ENCODE peak calls at places on chromosomes 12 and 14, in four cellular contexts. V, Q, K and X are unnamed samples.

GRCh38 chr14:99174081-99174851 is 97.7 kb downstream of the BCL11B start:
- DNase-seq in V (no peak), Q (no peak), K (no peak), X (no peak)

GRCh38 chr12:52870361-52871290 is 21.8 kb upstream of the KRT78 start:
- DNase-seq in V (no peak), Q (peak), K (no peak), X (peak)

GRCh38 chr12:108939594-108939993 is 59.7 kb downstream of the DAO start:
- DNase-seq in V (no peak), Q (peak), K (peak), X (no peak)

GRCh38 chr12:6758511-6758910 is 5.6 kb upstream of the MLF2 start:
- DNase-seq in V (no peak), Q (no peak), K (no peak), X (no peak)

GRCh38 chr12:31228811-31229792 is 96.8 kb downstream of the SINHCAF start:
- DNase-seq in V (no peak), Q (no peak), K (no peak), X (no peak)

GRCh38 chr12:104742551-104742961 is 215.5 kb downstream of the SLC41A2 start:
- DNase-seq in V (no peak), Q (no peak), K (no peak), X (no peak)

GRCh38 chr12:42679402-42679801 is 89.9 kb upstream of the PRICKLE1 start:
- DNase-seq in V (no peak), Q (no peak), K (no peak), X (no peak)

GRCh38 chr12:109998904-109999648 is at the start of gene ANKRD13A:
- DNase-seq in V (peak), Q (peak), K (peak), X (peak)

GRCh38 chr12:104600790-104601739 is 144.3 kb downstream of the CHST11 start:
- DNase-seq in V (no peak), Q (peak), K (no peak), X (no peak)

GRCh38 chr14:39114073-39114838 is at the start of gene GEMIN2:
- DNase-seq in V (peak), Q (peak), K (peak), X (peak)

GRCh38 chr14:99472937-99473336 is 7.7 kb downstream of the SETD3 start:
- DNase-seq in V (no peak), Q (no peak), K (no peak), X (no peak)

GRCh38 chr14:52020315-52020714 is 31.0 kb downstream of the RTRAF start:
- DNase-seq in V (no peak), Q (no peak), K (no peak), X (no peak)

GRCh38 chr14:76640923-76641395 is 120.3 kb upstream of the VASH1 start:
- DNase-seq in V (no peak), Q (no peak), K (no peak), X (no peak)

GRCh38 chr12:93818488-93819047 is 141.4 kb downstream of the CRADD start:
- DNase-seq in V (no peak), Q (peak), K (no peak), X (peak)

GRCh38 chr12:93812616-93813015 is 135.4 kb downstream of the CRADD start:
- DNase-seq in V (no peak), Q (no peak), K (no peak), X (no peak)

GRCh38 chr12:93808169-93808899 is 131.2 kb downstream of the CRADD start:
- DNase-seq in V (no peak), Q (no peak), K (no peak), X (no peak)

GRCh38 chr12:93813972-93814821 is 137.0 kb downstream of the CRADD start:
- DNase-seq in V (peak), Q (no peak), K (no peak), X (peak)

DNA sequence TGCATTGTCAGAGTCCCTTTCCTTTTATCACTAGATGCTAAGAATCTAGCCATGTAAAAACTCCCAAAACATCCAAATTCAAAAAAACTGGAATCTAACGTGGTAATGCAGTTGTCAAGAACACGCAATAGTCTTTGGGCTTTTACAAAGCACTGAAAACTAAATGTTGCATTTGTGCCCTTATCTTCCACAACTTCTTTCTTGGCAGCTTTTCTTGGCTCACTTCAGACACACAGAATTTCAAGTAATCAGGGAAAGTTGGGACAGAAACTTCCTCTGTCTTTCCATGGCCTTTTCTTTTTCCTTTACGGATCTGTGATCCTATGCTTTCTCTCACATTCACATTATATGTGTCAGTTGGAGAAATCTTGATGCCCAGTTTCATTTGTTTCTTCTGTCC is 136.0 kb downstream of the CRADD start:
- DNase-seq in V (no peak), Q (no peak), K (no peak), X (no peak)
- TF ChIP-seq POLR2A in V (no peak), Q (no peak), K (no peak), X (no peak)

GRCh38 chr14:92793709-92794546 is at the start of gene GOLGA5:
- DNase-seq in V (peak), Q (peak), K (peak), X (peak)
- TF ChIP-seq POLR2A in V (peak), Q (peak), K (no peak), X (peak)

GRCh38 chr14:68937790-68938514 is 41.1 kb downstream of the ACTN1 start:
- DNase-seq in V (peak), Q (no peak), K (no peak), X (peak)
- TF ChIP-seq POLR2A in V (no peak), Q (no peak), K (no peak), X (no peak)

DNA sequence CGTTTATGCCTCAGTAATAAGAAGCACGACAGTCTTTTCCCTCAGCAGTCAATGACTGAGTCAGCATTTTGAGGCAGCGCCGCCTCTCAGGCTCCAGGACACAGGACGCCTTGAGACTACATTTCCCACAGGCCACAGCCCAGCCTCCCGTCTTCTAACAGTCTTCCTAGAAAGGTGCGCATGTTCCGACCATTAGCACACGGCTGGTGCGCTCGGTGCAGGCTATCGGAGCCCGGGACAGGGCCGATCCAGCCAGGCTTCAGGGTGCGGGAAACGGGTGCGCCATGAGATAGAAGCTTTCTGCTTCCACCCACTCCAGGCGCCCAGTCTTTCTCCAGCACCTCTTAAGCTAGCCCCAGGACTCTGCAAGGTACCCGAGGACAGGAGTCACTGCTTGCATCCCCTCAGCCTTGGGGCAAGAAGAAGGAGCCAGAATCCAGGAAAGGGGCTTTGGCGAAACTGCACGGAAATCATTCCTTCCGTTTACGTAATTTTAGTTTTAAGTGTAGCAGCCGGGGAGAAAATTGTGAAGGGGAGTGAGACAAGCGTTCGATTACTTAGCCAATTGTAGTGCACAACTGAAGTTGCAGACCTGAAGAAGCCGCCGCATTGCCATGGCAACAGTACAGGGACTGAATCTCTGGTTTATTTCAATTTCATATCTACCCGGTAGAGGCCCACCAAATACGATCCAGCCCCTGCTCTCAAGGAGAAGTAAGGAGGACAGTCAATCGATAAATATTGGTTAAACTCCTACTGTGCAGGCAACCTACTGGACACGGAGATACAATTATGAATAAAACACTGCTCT is 53.9 kb downstream of the ZNF641 start:
- DNase-seq in V (peak), Q (peak), K (no peak), X (peak)
- TF ChIP-seq POLR2A in V (no peak), Q (no peak), K (no peak), X (peak)

DNA sequence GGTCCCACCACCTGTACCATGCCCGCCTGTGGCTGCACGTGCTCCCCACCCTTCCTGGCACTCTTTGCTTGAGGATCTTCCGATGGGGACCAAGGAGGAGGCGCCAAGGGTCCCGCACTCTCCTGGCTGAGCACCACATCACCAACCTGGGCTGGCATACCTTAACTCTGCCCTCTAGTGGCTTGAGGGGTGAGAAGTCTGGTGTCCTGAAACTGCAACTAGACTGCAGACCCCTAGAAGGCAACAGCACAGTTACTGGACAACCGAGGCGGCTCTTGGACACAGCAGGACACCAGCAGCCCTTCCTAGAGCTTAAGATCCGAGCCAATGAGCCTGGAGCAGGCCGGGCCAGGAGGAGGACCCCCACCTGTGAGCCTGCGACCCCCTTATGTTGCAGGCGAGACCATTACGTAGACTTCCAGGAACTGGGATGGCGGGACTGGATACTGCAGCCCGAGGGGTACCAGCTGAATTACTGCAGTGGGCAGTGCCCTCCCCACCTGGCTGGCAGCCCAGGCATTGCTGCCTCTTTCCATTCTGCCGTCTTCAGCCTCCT is 1.1 kb downstream of the INHBE start:
- DNase-seq in V (no peak), Q (peak), K (no peak), X (no peak)
- TF ChIP-seq POLR2A in V (no peak), Q (no peak), K (no peak), X (no peak)

GRCh38 chr14:94752575-94752974 is 17.3 kb downstream of the GSC start:
- DNase-seq in V (no peak), Q (no peak), K (no peak), X (no peak)
- TF ChIP-seq POLR2A in V (no peak), Q (no peak), K (no peak), X (no peak)

DNA sequence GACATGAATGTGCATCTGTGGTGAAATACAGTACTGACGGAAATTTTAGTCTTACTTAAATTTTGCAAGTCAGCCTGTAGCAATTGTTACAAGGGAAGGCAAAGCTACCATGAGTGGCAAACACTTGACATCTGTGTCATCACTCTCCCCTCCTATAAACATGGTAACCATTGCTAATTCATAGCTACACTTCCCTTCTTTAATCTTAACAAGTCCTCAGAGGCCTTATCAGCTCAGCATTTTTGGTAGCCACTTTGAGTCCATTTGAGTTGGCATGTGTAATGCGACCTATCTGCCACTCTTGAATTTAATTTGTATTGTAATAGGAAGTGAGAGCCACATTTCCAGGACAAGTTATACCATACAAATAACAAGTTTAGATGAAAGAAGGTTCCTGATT is 218.1 kb downstream of the RMST start:
- DNase-seq in V (no peak), Q (no peak), K (no peak), X (no peak)
- TF ChIP-seq POLR2A in V (no peak), Q (no peak), K (no peak), X (no peak)

GRCh38 chr12:127149226-127149964 is 1117.6 kb upstream of the TMEM132C start:
- DNase-seq in V (no peak), Q (no peak), K (no peak), X (no peak)
- TF ChIP-seq POLR2A in V (no peak), Q (no peak), K (no peak), X (no peak)

DNA sequence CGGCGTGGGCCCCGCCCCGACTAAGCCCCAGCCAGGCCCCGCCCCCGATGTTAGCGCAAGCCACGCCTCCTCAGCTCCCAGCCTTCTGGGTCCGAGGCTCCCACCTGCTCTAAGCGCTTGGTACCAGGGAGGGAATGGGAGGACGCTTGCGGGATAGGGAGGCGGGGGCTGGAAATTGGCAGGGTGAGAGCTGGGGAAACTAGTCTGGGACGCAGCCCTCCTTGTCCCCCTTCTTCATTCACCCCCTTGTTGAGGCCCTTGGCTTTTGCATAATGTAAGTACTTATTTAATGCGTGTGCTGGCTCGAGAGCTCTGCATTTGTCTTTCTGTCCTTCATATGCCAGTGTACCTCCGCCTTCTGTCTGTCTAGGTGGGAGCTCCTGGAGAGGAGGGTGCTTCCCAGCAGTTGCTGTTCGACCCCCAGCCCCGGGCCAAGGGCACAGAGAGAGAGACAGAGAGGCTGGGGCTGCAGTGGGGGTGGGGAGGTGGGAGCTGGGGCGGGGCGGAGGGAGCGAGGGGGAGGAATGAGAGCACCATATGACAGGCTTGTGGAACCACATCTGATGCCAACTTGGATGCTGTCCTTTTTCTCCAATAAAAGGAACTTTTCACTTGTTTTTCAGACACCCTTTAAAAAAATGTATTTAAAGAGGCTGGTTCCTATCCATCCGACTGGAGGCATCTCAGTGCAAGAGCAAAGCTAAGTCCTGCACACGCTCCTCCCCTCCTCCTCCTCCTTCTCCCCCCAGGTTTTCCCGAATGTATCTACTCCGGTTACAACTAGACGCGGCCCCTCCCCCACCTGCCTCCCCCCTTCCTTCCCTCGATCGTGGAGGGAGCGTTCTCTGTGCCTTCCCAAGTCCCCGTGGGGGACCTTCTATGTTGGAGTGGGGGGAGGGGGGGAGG is 25.6 kb upstream of the MAP1LC3B2 start:
- DNase-seq in V (peak), Q (peak), K (peak), X (peak)
- TF ChIP-seq POLR2A in V (no peak), Q (no peak), K (peak), X (peak)